ENCODE peak calls at places on chromosomes 3 and 15, in five cellular contexts. R is coronary artery, Z is psoas muscle, E is fibroblast of the aortic adventitia, J is HFFc6. L is an unnamed sample.

GRCh38 chr15:90686435-90687218 is 30.5 kb upstream of the BLM start:
- DNase-seq in R (no peak), Z (no peak), E (no peak), J (no peak), L (no peak)

GRCh38 chr15:80694624-80695098 is 449 bp upstream of the ABHD17C start:
- DNase-seq in R (no peak), Z (peak; percentile 32), E (peak; percentile 63), J (no peak), L (no peak)

GRCh38 chr15:69653846-69654245 is 201.2 kb downstream of the RPLP1 start:
- DNase-seq in R (peak; percentile 56), Z (no peak), E (no peak), J (no peak), L (no peak)

GRCh38 chr3:151918253-151919029 is 45.0 kb downstream of the SUCNR1 start:
- DNase-seq in R (no peak), Z (no peak), E (peak; percentile 90), J (peak; percentile 52), L (no peak)

GRCh38 chr3:71051893-71052687 is 531.4 kb downstream of the FOXP1 start:
- DNase-seq in R (no peak), Z (no peak), E (peak; percentile 68), J (peak; percentile 17), L (no peak)

GRCh38 chr3:141421639-141422319 is 53.5 kb downstream of the ZBTB38 start:
- DNase-seq in R (no peak), Z (no peak), E (peak; percentile 84), J (peak; percentile 87), L (no peak)

GRCh38 chr3:139564290-139564861 is 24.8 kb upstream of the RBP1 start:
- DNase-seq in R (no peak), Z (no peak), E (no peak), J (no peak), L (no peak)

GRCh38 chr3:86982883-86983282 is 8.1 kb downstream of the VGLL3 start:
- DNase-seq in R (no peak), Z (no peak), E (peak; percentile 97), J (peak; percentile 73), L (no peak)

GRCh38 chr3:194181612-194182011 is 45.7 kb downstream of the HES1 start:
- DNase-seq in R (no peak), Z (no peak), E (no peak), J (no peak), L (no peak)

GRCh38 chr3:18575573-18575972 is 150.4 kb upstream of the SATB1 start:
- DNase-seq in R (no peak), Z (no peak), E (no peak), J (no peak), L (no peak)

GRCh38 chr3:127264292-127264691 is 23.6 kb downstream of the PRR20G start:
- DNase-seq in R (no peak), Z (no peak), E (peak; percentile 24), J (no peak), L (no peak)

GRCh38 chr3:152857082-152857481 is 22.2 kb downstream of the P2RY1 start:
- DNase-seq in R (no peak), Z (no peak), E (no peak), J (no peak), L (peak; percentile 30)

GRCh38 chr3:38151667-38152265 is 13.3 kb downstream of the MYD88 start:
- DNase-seq in R (no peak), Z (no peak), E (peak; percentile 49), J (peak; percentile 21), L (no peak)

GRCh38 chr15:25268166-25268565 is 170.7 kb downstream of the UBE3A start:
- DNase-seq in R (no peak), Z (no peak), E (no peak), J (no peak), L (no peak)

GRCh38 chr3:194142156-194142910 is 6.4 kb downstream of the HES1 start:
- DNase-seq in R (peak; percentile 77), Z (peak; percentile 47), E (peak; percentile 74), J (no peak), L (no peak)

GRCh38 chr15:76840830-76841460 is 64.2 kb downstream of the SCAPER start:
- DNase-seq in R (no peak), Z (no peak), E (peak; percentile 77), J (peak; percentile 48), L (no peak)
- TF ChIP-seq CTCF in R (no peak), Z (peak; percentile 48), E (peak; percentile 69), J (peak; percentile 80), L (peak; percentile 3)

GRCh38 chr3:65080432-65080831 is 392.6 kb upstream of the ADAMTS9 start:
- DNase-seq in R (no peak), Z (no peak), E (no peak), J (no peak), L (no peak)
- TF ChIP-seq CTCF in R (no peak), Z (peak; percentile 18), E (no peak), J (no peak), L (no peak)

GRCh38 chr15:73633111-73633990 is at the start of gene NPTN:
- DNase-seq in R (peak; percentile 99), Z (peak; percentile 99), E (peak; percentile 96), J (peak; percentile 97), L (peak; percentile 98)
- TF ChIP-seq CTCF in R (no peak), Z (no peak), E (no peak), J (peak; percentile 57), L (no peak)

GRCh38 chr3:13500133-13500885 is 20.2 kb downstream of the HDAC11 start:
- DNase-seq in R (no peak), Z (no peak), E (no peak), J (no peak), L (no peak)
- TF ChIP-seq CTCF in R (no peak), Z (peak; percentile 29), E (peak; percentile 65), J (peak; percentile 83), L (no peak)

DNA sequence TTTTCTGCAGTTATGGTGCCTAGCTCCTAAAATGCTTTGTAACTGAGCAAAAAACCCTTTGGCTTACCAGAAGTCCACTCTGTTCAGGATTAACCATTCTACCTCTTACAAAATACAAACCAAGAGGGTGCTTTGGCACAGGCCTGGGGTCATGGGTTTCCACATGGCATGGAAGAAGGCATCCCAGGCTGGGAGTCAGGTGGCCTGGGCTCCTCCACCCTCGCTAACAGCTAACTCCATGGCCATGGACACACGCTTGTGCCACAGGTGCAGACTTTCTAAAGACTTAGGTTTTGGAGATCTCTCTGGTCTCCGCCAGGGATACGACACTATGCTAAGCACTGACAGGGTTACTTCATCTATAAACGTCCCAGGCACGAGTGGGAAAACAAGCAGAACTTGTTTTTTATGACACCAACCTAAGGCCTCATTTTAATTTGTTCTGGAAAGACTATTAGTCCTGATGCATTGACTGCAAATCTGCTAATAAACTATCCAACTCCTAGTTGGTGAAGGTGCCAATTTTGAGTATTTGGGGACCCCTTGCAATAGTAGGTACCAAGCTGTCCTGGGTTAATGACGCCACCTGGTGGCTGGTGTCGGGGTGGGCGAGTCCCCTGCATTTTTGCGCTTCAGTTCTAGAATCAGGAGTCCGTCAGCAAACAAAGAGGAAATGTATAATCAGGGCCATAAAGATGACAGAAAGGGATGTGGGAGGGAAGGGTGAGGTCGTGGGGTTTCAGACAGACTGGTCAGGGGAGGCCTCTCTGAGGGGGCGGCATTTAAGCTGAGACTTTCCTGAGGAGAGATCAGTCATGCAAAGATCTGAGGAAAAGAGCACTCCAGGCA is 10.3 kb upstream of the ALDH1A3 start:
- DNase-seq in R (no peak), Z (no peak), E (no peak), J (no peak), L (no peak)
- TF ChIP-seq CTCF in R (no peak), Z (no peak), E (peak; percentile 47), J (peak; percentile 77), L (no peak)

GRCh38 chr3:132803889-132804288 is 81.7 kb upstream of the NPHP3 start:
- DNase-seq in R (no peak), Z (no peak), E (no peak), J (no peak), L (no peak)
- TF ChIP-seq CTCF in R (no peak), Z (no peak), E (no peak), J (no peak), L (no peak)

DNA sequence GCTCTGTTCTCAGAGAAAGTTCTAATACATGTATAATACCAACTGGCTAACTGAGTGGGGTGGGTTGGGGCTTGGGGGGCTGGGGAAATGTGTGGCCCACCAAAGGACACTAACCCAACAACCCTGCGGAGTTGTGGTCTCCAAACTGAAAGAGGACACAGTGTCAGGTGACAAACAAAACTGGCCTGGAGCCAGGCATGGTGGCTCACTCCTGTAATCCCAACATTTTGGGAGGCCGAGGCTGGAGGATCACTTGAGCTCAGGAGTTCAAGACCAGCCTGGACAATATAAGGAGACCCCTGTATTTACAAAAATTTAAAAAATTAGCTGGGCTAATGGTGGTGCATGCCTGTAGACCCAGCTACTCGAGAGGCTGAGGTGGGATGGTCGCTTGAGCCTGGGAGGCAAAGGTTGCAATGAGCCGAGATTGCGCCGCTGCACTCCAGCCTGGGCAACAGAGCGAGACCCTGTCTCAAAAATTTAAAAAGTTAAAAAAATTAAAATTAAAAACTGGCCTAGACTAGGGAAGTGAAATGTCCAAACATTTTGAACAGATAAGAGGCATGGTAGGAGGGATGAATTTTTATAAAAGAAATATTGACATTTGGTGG is 31.7 kb upstream of the SRP14 start:
- DNase-seq in R (no peak), Z (no peak), E (no peak), J (no peak), L (no peak)
- TF ChIP-seq CTCF in R (no peak), Z (no peak), E (no peak), J (no peak), L (no peak)

DNA sequence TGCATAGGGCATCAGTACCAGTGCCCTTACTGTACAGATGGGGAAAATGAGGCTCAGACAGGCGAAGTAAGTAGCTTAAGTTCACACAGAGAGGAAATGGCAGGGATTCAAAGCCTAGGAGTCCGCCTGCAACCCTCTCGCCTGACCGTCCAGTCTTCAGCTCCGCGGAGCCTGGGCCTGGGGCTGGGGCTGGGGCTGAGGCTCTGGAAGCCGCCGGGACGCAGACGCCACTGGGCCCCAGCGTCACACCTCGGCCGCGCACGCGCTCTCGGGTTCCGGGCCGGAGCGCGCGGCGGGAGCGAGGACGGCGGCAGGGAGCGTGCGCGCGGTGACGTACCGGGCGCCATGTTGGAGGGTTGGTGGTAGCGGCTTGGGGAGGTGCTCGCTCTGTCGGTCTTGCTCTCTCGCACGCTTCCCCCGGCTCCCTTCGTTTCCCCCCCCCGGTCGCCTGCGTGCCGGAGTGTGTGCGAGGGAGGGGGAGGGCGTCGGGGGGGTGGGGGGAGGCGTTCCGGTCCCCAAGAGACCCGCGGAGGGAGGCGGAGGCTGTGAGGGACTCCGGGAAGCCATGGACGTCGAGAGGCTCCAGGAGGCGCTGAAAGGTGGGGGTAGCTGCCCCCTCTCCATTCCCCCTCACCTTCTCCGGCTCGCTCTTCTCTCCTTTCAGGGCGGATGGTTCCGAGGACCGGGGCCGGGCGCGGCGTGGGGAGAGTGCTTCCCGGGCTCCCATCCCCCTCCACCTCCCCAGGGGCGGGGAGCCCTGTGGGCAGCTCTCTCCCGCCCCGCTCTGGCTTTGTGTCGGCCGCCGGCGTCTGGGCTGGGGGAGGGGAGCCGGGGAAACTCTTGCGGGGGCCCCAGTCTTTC is at the start of gene PPP4R2:
- DNase-seq in R (peak; percentile 91), Z (peak; percentile 92), E (peak; percentile 83), J (peak; percentile 84), L (peak; percentile 87)
- TF ChIP-seq CTCF in R (no peak), Z (peak; percentile 3), E (no peak), J (no peak), L (no peak)